ENCODE peak calls at places on chromosomes 16 and 17, in seven cellular contexts. L, A, O, N, Z, E and X are unnamed samples.

GRCh38 chr17:67689534-67690177 is 28.1 kb upstream of the NOL11 start:
- DNase-seq in L (no peak), A (peak; percentile 80), O (no peak), N (peak; percentile 66), Z (peak; percentile 13), E (peak; percentile 3), X (no peak)

GRCh38 chr16:143047-143446 is 4.6 kb upstream of the NPRL3 start:
- DNase-seq in L (no peak), A (no peak), O (no peak), N (no peak), Z (no peak), E (no peak), X (no peak)

GRCh38 chr17:63475491-63476412 is 1.1 kb upstream of the ACE start:
- DNase-seq in L (no peak), A (no peak), O (no peak), N (no peak), Z (no peak), E (no peak), X (no peak)

GRCh38 chr17:27596571-27597187 is 34.3 kb upstream of the LGALS9 start:
- DNase-seq in L (no peak), A (no peak), O (no peak), N (no peak), Z (no peak), E (no peak), X (no peak)

GRCh38 chr17:44979426-44980273 is 11.5 kb upstream of the C1QL1 start:
- DNase-seq in L (no peak), A (no peak), O (peak; percentile 32), N (no peak), Z (no peak), E (no peak), X (no peak)

GRCh38 chr16:29011112-29011511 is 26.3 kb downstream of the LAT start:
- DNase-seq in L (no peak), A (no peak), O (no peak), N (no peak), Z (no peak), E (no peak), X (no peak)

GRCh38 chr17:68460715-68461114 is 3.4 kb upstream of the WIPI1 start:
- DNase-seq in L (no peak), A (peak; percentile 51), O (no peak), N (no peak), Z (no peak), E (no peak), X (no peak)

GRCh38 chr17:48100160-48100559 is 1.1 kb downstream of the CBX1 start:
- DNase-seq in L (no peak), A (no peak), O (no peak), N (peak; percentile 65), Z (peak; percentile 31), E (no peak), X (no peak)

GRCh38 chr17:82245144-82246039 is 16.6 kb downstream of the SLC16A3 start:
- DNase-seq in L (no peak), A (no peak), O (no peak), N (no peak), Z (no peak), E (no peak), X (no peak)

GRCh38 chr17:57091186-57091618 is 6.2 kb downstream of the AKAP1 start:
- DNase-seq in L (no peak), A (no peak), O (peak; percentile 81), N (no peak), Z (no peak), E (no peak), X (no peak)

GRCh38 chr17:50661795-50662391 is 27.2 kb downstream of the ABCC3 start:
- DNase-seq in L (no peak), A (peak; percentile 9), O (no peak), N (peak; percentile 97), Z (peak; percentile 78), E (no peak), X (no peak)

GRCh38 chr16:778909-779527 is 9.2 kb downstream of the RPUSD1 start:
- DNase-seq in L (no peak), A (no peak), O (no peak), N (no peak), Z (no peak), E (no peak), X (no peak)

GRCh38 chr16:15031596-15031995 is 24.3 kb downstream of the NTAN1 start:
- DNase-seq in L (no peak), A (no peak), O (no peak), N (no peak), Z (no peak), E (no peak), X (no peak)